ENCODE peak calls at places on chromosomes 3 and 15, in five cellular contexts. One of them, this sample, is unnamed.

GRCh38 chr3:190552969-190553759 is 39.3 kb downstream of the IL1RAP start:
- DNase-seq in stimulated activated CD8-positive, alpha-beta memory T cell treated with anti-CD3 and anti-CD28 coated beads, Interleukin-15, amount 100 ng/mL, for 1 hour: no peak
- DNase-seq in COR-L47: no peak
- DNase-seq in NCI-H460: no peak
- DNase-seq in GM12865: no peak
- DNase-seq in this sample: no peak

GRCh38 chr3:63508305-63508704 is 144.2 kb upstream of the SNTN start:
- DNase-seq in COR-L47: no peak
- DNase-seq in stimulated activated CD8-positive, alpha-beta memory T cell treated with anti-CD3 and anti-CD28 coated beads, Interleukin-15, amount 100 ng/mL, for 1 hour: no peak
- DNase-seq in NCI-H460: no peak
- DNase-seq in GM12865: no peak
- DNase-seq in this sample: no peak

GRCh38 chr3:173583496-173583895 is 186.0 kb downstream of the NLGN1 start:
- DNase-seq in COR-L47: no peak
- DNase-seq in NCI-H460: no peak
- DNase-seq in stimulated activated CD8-positive, alpha-beta memory T cell treated with anti-CD3 and anti-CD28 coated beads, Interleukin-15, amount 100 ng/mL, for 1 hour: no peak
- DNase-seq in GM12865: no peak
- DNase-seq in this sample: no peak

GRCh38 chr3:69406156-69406555 is 20.3 kb upstream of the FRMD4B start:
- DNase-seq in NCI-H460: no peak
- DNase-seq in COR-L47: no peak
- DNase-seq in stimulated activated CD8-positive, alpha-beta memory T cell treated with anti-CD3 and anti-CD28 coated beads, Interleukin-15, amount 100 ng/mL, for 1 hour: no peak
- DNase-seq in GM12865: no peak
- DNase-seq in this sample: no peak

GRCh38 chr15:26443321-26443720 is 329.5 kb downstream of the GABRB3 start:
- DNase-seq in COR-L47: no peak
- DNase-seq in GM12865: no peak
- DNase-seq in stimulated activated CD8-positive, alpha-beta memory T cell treated with anti-CD3 and anti-CD28 coated beads, Interleukin-15, amount 100 ng/mL, for 1 hour: no peak
- DNase-seq in NCI-H460: no peak
- DNase-seq in this sample: no peak

GRCh38 chr15:79769081-79769481 is 127.7 kb downstream of the MTHFS start:
- DNase-seq in GM12865: peak
- DNase-seq in stimulated activated CD8-positive, alpha-beta memory T cell treated with anti-CD3 and anti-CD28 coated beads, Interleukin-15, amount 100 ng/mL, for 1 hour: no peak
- DNase-seq in COR-L47: peak
- DNase-seq in NCI-H460: no peak
- DNase-seq in this sample: peak

GRCh38 chr15:38690737-38691332 is 126.2 kb upstream of the RASGRP1 start:
- DNase-seq in NCI-H460: peak
- DNase-seq in GM12865: peak
- DNase-seq in COR-L47: peak
- DNase-seq in stimulated activated CD8-positive, alpha-beta memory T cell treated with anti-CD3 and anti-CD28 coated beads, Interleukin-15, amount 100 ng/mL, for 1 hour: peak
- DNase-seq in this sample: peak

GRCh38 chr3:64417816-64418215 is 192.6 kb upstream of the PRICKLE2 start:
- DNase-seq in COR-L47: no peak
- DNase-seq in GM12865: peak
- DNase-seq in stimulated activated CD8-positive, alpha-beta memory T cell treated with anti-CD3 and anti-CD28 coated beads, Interleukin-15, amount 100 ng/mL, for 1 hour: no peak
- DNase-seq in NCI-H460: no peak
- DNase-seq in this sample: no peak

GRCh38 chr15:38257676-38258075 is 5.0 kb downstream of the SPRED1 start:
- DNase-seq in COR-L47: no peak
- DNase-seq in GM12865: no peak
- DNase-seq in NCI-H460: no peak
- DNase-seq in stimulated activated CD8-positive, alpha-beta memory T cell treated with anti-CD3 and anti-CD28 coated beads, Interleukin-15, amount 100 ng/mL, for 1 hour: no peak
- DNase-seq in this sample: no peak

GRCh38 chr15:58758141-58758540 is 8.6 kb upstream of the ADAM10 start:
- DNase-seq in NCI-H460: no peak
- DNase-seq in COR-L47: no peak
- DNase-seq in GM12865: peak
- DNase-seq in stimulated activated CD8-positive, alpha-beta memory T cell treated with anti-CD3 and anti-CD28 coated beads, Interleukin-15, amount 100 ng/mL, for 1 hour: no peak
- DNase-seq in this sample: peak

GRCh38 chr3:171192176-171192854 is 165.8 kb upstream of the SLC2A2 start:
- DNase-seq in stimulated activated CD8-positive, alpha-beta memory T cell treated with anti-CD3 and anti-CD28 coated beads, Interleukin-15, amount 100 ng/mL, for 1 hour: no peak
- DNase-seq in GM12865: no peak
- DNase-seq in NCI-H460: no peak
- DNase-seq in COR-L47: no peak
- DNase-seq in this sample: no peak

GRCh38 chr3:154242766-154243165 is 81.5 kb downstream of the DHX36 start:
- DNase-seq in COR-L47: no peak
- DNase-seq in stimulated activated CD8-positive, alpha-beta memory T cell treated with anti-CD3 and anti-CD28 coated beads, Interleukin-15, amount 100 ng/mL, for 1 hour: no peak
- DNase-seq in GM12865: no peak
- DNase-seq in NCI-H460: no peak
- DNase-seq in this sample: no peak

GRCh38 chr15:91961357-91961756 is 107.8 kb downstream of the SLCO3A1 start:
- DNase-seq in stimulated activated CD8-positive, alpha-beta memory T cell treated with anti-CD3 and anti-CD28 coated beads, Interleukin-15, amount 100 ng/mL, for 1 hour: no peak
- DNase-seq in NCI-H460: no peak
- DNase-seq in COR-L47: no peak
- DNase-seq in GM12865: no peak
- DNase-seq in this sample: no peak

GRCh38 chr3:62872318-62872717 is 2.9 kb downstream of the CADPS start:
- DNase-seq in NCI-H460: no peak
- DNase-seq in stimulated activated CD8-positive, alpha-beta memory T cell treated with anti-CD3 and anti-CD28 coated beads, Interleukin-15, amount 100 ng/mL, for 1 hour: no peak
- DNase-seq in GM12865: no peak
- DNase-seq in COR-L47: no peak
- DNase-seq in this sample: no peak

GRCh38 chr15:83846847-83847246 is 192.9 kb downstream of the ADAMTSL3 start:
- DNase-seq in COR-L47: no peak
- DNase-seq in GM12865: no peak
- DNase-seq in NCI-H460: no peak
- DNase-seq in stimulated activated CD8-positive, alpha-beta memory T cell treated with anti-CD3 and anti-CD28 coated beads, Interleukin-15, amount 100 ng/mL, for 1 hour: no peak
- DNase-seq in this sample: no peak

GRCh38 chr3:100002599-100003350 is 111.5 kb downstream of the FILIP1L start:
- DNase-seq in stimulated activated CD8-positive, alpha-beta memory T cell treated with anti-CD3 and anti-CD28 coated beads, Interleukin-15, amount 100 ng/mL, for 1 hour: no peak
- DNase-seq in GM12865: no peak
- DNase-seq in NCI-H460: peak
- DNase-seq in COR-L47: peak
- DNase-seq in this sample: peak

GRCh38 chr3:149393355-149394165 is 16.1 kb upstream of the TM4SF1 start:
- DNase-seq in COR-L47: peak
- DNase-seq in NCI-H460: no peak
- DNase-seq in GM12865: peak
- DNase-seq in stimulated activated CD8-positive, alpha-beta memory T cell treated with anti-CD3 and anti-CD28 coated beads, Interleukin-15, amount 100 ng/mL, for 1 hour: no peak
- DNase-seq in this sample: no peak

GRCh38 chr15:29252231-29252630 is 17.4 kb downstream of the NSMCE3 start:
- DNase-seq in COR-L47: no peak
- DNase-seq in stimulated activated CD8-positive, alpha-beta memory T cell treated with anti-CD3 and anti-CD28 coated beads, Interleukin-15, amount 100 ng/mL, for 1 hour: no peak
- DNase-seq in NCI-H460: no peak
- DNase-seq in GM12865: no peak
- DNase-seq in this sample: peak

GRCh38 chr3:172148269-172148668 is 108.9 kb downstream of the FNDC3B start:
- DNase-seq in NCI-H460: no peak
- DNase-seq in GM12865: peak
- DNase-seq in COR-L47: no peak
- DNase-seq in stimulated activated CD8-positive, alpha-beta memory T cell treated with anti-CD3 and anti-CD28 coated beads, Interleukin-15, amount 100 ng/mL, for 1 hour: no peak
- DNase-seq in this sample: no peak

GRCh38 chr3:129162729-129163579 is 2.1 kb upstream of the ISY1 start:
- DNase-seq in NCI-H460: no peak
- DNase-seq in COR-L47: no peak
- DNase-seq in GM12865: peak
- DNase-seq in stimulated activated CD8-positive, alpha-beta memory T cell treated with anti-CD3 and anti-CD28 coated beads, Interleukin-15, amount 100 ng/mL, for 1 hour: no peak
- DNase-seq in this sample: no peak

GRCh38 chr15:33113666-33114483 is 80.6 kb downstream of the FMN1 start:
- DNase-seq in GM12865: no peak
- DNase-seq in COR-L47: peak
- DNase-seq in NCI-H460: no peak
- DNase-seq in stimulated activated CD8-positive, alpha-beta memory T cell treated with anti-CD3 and anti-CD28 coated beads, Interleukin-15, amount 100 ng/mL, for 1 hour: no peak
- DNase-seq in this sample: no peak

GRCh38 chr3:180059351-180059750 is 22.6 kb upstream of the PEX5L start:
- DNase-seq in stimulated activated CD8-positive, alpha-beta memory T cell treated with anti-CD3 and anti-CD28 coated beads, Interleukin-15, amount 100 ng/mL, for 1 hour: no peak
- DNase-seq in GM12865: no peak
- DNase-seq in COR-L47: no peak
- DNase-seq in NCI-H460: no peak
- DNase-seq in this sample: no peak

GRCh38 chr3:51353566-51354140 is 31.4 kb upstream of the MANF start:
- DNase-seq in NCI-H460: no peak
- DNase-seq in stimulated activated CD8-positive, alpha-beta memory T cell treated with anti-CD3 and anti-CD28 coated beads, Interleukin-15, amount 100 ng/mL, for 1 hour: no peak
- DNase-seq in COR-L47: no peak
- DNase-seq in GM12865: no peak
- DNase-seq in this sample: no peak

GRCh38 chr3:176430244-176430893 is 766.9 kb downstream of the TBL1XR1 start:
- DNase-seq in COR-L47: peak
- DNase-seq in NCI-H460: peak
- DNase-seq in stimulated activated CD8-positive, alpha-beta memory T cell treated with anti-CD3 and anti-CD28 coated beads, Interleukin-15, amount 100 ng/mL, for 1 hour: no peak
- DNase-seq in GM12865: peak
- DNase-seq in this sample: peak

GRCh38 chr15:95024388-95024787 is 793.0 kb downstream of the MCTP2 start:
- DNase-seq in NCI-H460: peak
- DNase-seq in COR-L47: peak
- DNase-seq in GM12865: no peak
- DNase-seq in stimulated activated CD8-positive, alpha-beta memory T cell treated with anti-CD3 and anti-CD28 coated beads, Interleukin-15, amount 100 ng/mL, for 1 hour: no peak
- DNase-seq in this sample: no peak

GRCh38 chr15:69556344-69556743 is 103.7 kb downstream of the RPLP1 start:
- DNase-seq in COR-L47: no peak
- DNase-seq in GM12865: no peak
- DNase-seq in NCI-H460: peak
- DNase-seq in stimulated activated CD8-positive, alpha-beta memory T cell treated with anti-CD3 and anti-CD28 coated beads, Interleukin-15, amount 100 ng/mL, for 1 hour: no peak
- DNase-seq in this sample: no peak

GRCh38 chr3:63945558-63946096 is 33.4 kb upstream of the SCAANT1 start:
- DNase-seq in COR-L47: no peak
- DNase-seq in GM12865: no peak
- DNase-seq in stimulated activated CD8-positive, alpha-beta memory T cell treated with anti-CD3 and anti-CD28 coated beads, Interleukin-15, amount 100 ng/mL, for 1 hour: no peak
- DNase-seq in NCI-H460: no peak
- DNase-seq in this sample: no peak

GRCh38 chr3:145807990-145808389 is 353.0 kb downstream of the PLOD2 start:
- DNase-seq in NCI-H460: peak
- DNase-seq in stimulated activated CD8-positive, alpha-beta memory T cell treated with anti-CD3 and anti-CD28 coated beads, Interleukin-15, amount 100 ng/mL, for 1 hour: no peak
- DNase-seq in GM12865: peak
- DNase-seq in COR-L47: peak
- DNase-seq in this sample: no peak

GRCh38 chr3:16377196-16377595 is 112.2 kb downstream of the OXNAD1 start:
- DNase-seq in NCI-H460: no peak
- DNase-seq in COR-L47: no peak
- DNase-seq in stimulated activated CD8-positive, alpha-beta memory T cell treated with anti-CD3 and anti-CD28 coated beads, Interleukin-15, amount 100 ng/mL, for 1 hour: no peak
- DNase-seq in GM12865: peak
- DNase-seq in this sample: no peak

This sample was measured in cerebellum.